ENCODE peak calls at places on chromosomes 16 and 17, in six cellular contexts. One of them, this sample, is unnamed. For H3K4me1, the result is how much of the 10 kb centered on the place peaks cover.

GRCh38 chr17:4597975-4598374 is 13.6 kb downstream of the SMTNL2 start:
- DNase-seq in mesenchymal stem cell: no peak
- DNase-seq in mesendoderm: no peak
- DNase-seq in neuronal stem cell: no peak
- DNase-seq in IMR-90: no peak
- DNase-seq in H1: no peak
- DNase-seq in this sample: no peak

GRCh38 chr16:15732416-15732815 is 82.4 kb downstream of the NDE1 start:
- DNase-seq in mesenchymal stem cell: no peak
- DNase-seq in mesendoderm: no peak
- DNase-seq in neuronal stem cell: no peak
- DNase-seq in IMR-90: peak
- DNase-seq in H1: no peak
- DNase-seq in this sample: no peak

GRCh38 chr17:27612160-27612767 is 18.7 kb upstream of the LGALS9 start:
- DNase-seq in mesenchymal stem cell: peak
- DNase-seq in mesendoderm: no peak
- DNase-seq in neuronal stem cell: no peak
- DNase-seq in IMR-90: peak
- DNase-seq in H1: no peak
- DNase-seq in this sample: peak

GRCh38 chr17:65684631-65685030 is 123.2 kb upstream of the AXIN2 start:
- DNase-seq in mesenchymal stem cell: peak
- DNase-seq in mesendoderm: no peak
- DNase-seq in neuronal stem cell: no peak
- DNase-seq in IMR-90: peak
- DNase-seq in H1: no peak
- DNase-seq in this sample: no peak

GRCh38 chr17:65987988-65988387 is 203.9 kb downstream of the CEP112 start:
- DNase-seq in mesenchymal stem cell: peak
- DNase-seq in mesendoderm: peak
- DNase-seq in neuronal stem cell: no peak
- DNase-seq in IMR-90: peak
- DNase-seq in H1: peak
- DNase-seq in this sample: no peak

GRCh38 chr17:45298546-45299285 is 18.1 kb downstream of the MAP3K14 start:
- DNase-seq in mesenchymal stem cell: no peak
- DNase-seq in mesendoderm: no peak
- DNase-seq in neuronal stem cell: no peak
- DNase-seq in IMR-90: no peak
- DNase-seq in H1: no peak
- DNase-seq in this sample: no peak

GRCh38 chr17:68398731-68399637 is 58.3 kb downstream of the WIPI1 start:
- DNase-seq in mesenchymal stem cell: peak
- DNase-seq in mesendoderm: peak
- DNase-seq in neuronal stem cell: peak
- DNase-seq in IMR-90: peak
- DNase-seq in H1: peak
- DNase-seq in this sample: peak

GRCh38 chr17:78817123-78817522 is 23.5 kb downstream of the USP36 start:
- DNase-seq in mesenchymal stem cell: no peak
- DNase-seq in mesendoderm: no peak
- DNase-seq in neuronal stem cell: no peak
- DNase-seq in IMR-90: no peak
- DNase-seq in H1: no peak
- DNase-seq in this sample: no peak

GRCh38 chr17:42984486-42984885 is 4.1 kb downstream of the RUNDC1 start:
- DNase-seq in mesenchymal stem cell: no peak
- DNase-seq in mesendoderm: no peak
- DNase-seq in neuronal stem cell: no peak
- DNase-seq in IMR-90: no peak
- DNase-seq in H1: no peak
- DNase-seq in this sample: no peak

DNA sequence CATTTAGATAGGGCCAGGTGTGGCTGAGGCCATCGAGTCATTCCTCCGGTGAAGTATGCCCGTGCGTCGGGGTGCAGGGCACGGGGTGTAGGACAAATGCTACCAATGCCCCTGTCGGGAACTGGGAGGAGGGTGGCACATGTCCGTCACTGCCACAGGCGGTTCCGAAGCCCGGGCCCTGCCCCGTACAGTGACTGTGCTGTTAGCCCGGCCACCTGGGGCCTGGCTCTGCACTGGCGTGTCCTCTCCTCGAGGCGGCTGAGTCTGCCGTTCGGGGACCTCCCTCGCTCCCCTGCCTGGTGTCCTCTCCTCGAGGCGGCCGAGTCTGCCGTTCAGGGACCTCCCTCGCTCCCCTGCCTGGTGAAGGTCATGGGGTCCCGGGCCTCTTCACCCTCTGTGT is 7.0 kb upstream of the ZFPM1 start:
- DNase-seq in mesenchymal stem cell: no peak
- DNase-seq in mesendoderm: no peak
- DNase-seq in neuronal stem cell: no peak
- DNase-seq in IMR-90: no peak
- DNase-seq in H1: no peak
- DNase-seq in this sample: no peak
- H2BK120ac ChIP-seq in mesenchymal stem cell: no peak
- H2BK120ac ChIP-seq in mesendoderm: no peak
- H2BK120ac ChIP-seq in neuronal stem cell: no peak
- H2BK120ac ChIP-seq in IMR-90: no peak
- H2BK120ac ChIP-seq in H1: no peak
- H2BK120ac ChIP-seq in this sample: no peak

GRCh38 chr16:50282010-50282538 is 15.7 kb downstream of the ADCY7 start:
- DNase-seq in mesenchymal stem cell: no peak
- DNase-seq in mesendoderm: no peak
- DNase-seq in neuronal stem cell: no peak
- DNase-seq in IMR-90: no peak
- DNase-seq in H1: no peak
- DNase-seq in this sample: peak

GRCh38 chr16:50286681-50287080 is 20.3 kb downstream of the ADCY7 start:
- DNase-seq in mesenchymal stem cell: no peak
- DNase-seq in mesendoderm: no peak
- DNase-seq in neuronal stem cell: no peak
- DNase-seq in IMR-90: no peak
- DNase-seq in H1: no peak
- DNase-seq in this sample: no peak

GRCh38 chr16:50285406-50286003 is 19.2 kb downstream of the ADCY7 start:
- DNase-seq in mesenchymal stem cell: no peak
- DNase-seq in mesendoderm: no peak
- DNase-seq in neuronal stem cell: no peak
- DNase-seq in IMR-90: no peak
- DNase-seq in H1: no peak
- DNase-seq in this sample: no peak

GRCh38 chr16:50282955-50283631 is 16.7 kb downstream of the ADCY7 start:
- DNase-seq in mesenchymal stem cell: no peak
- DNase-seq in mesendoderm: no peak
- DNase-seq in neuronal stem cell: no peak
- DNase-seq in IMR-90: no peak
- DNase-seq in H1: no peak
- DNase-seq in this sample: no peak

GRCh38 chr16:50284131-50284911 is 18.0 kb downstream of the ADCY7 start:
- DNase-seq in mesenchymal stem cell: no peak
- DNase-seq in mesendoderm: no peak
- DNase-seq in neuronal stem cell: no peak
- DNase-seq in IMR-90: no peak
- DNase-seq in H1: no peak
- DNase-seq in this sample: no peak
- H3K4me3 ChIP-seq in mesenchymal stem cell: no peak
- H3K4me3 ChIP-seq in mesendoderm: no peak
- H3K4me3 ChIP-seq in neuronal stem cell: no peak
- H3K4me3 ChIP-seq in IMR-90: no peak
- H3K4me3 ChIP-seq in H1: no peak
- H3K4me3 ChIP-seq in this sample: no peak

GRCh38 chr17:74413491-74413890 is 18.4 kb upstream of the GPRC5C start:
- DNase-seq in mesenchymal stem cell: no peak
- DNase-seq in mesendoderm: no peak
- DNase-seq in neuronal stem cell: no peak
- DNase-seq in IMR-90: no peak
- DNase-seq in H1: no peak
- DNase-seq in this sample: no peak
- H3K4me1 ChIP-seq in mesenchymal stem cell: under half
- H3K4me1 ChIP-seq in mesendoderm: under half
- H3K4me1 ChIP-seq in neuronal stem cell: under half
- H3K4me1 ChIP-seq in IMR-90: under half
- H3K4me1 ChIP-seq in H1: under half
- H3K4me1 ChIP-seq in this sample: under half

DNA sequence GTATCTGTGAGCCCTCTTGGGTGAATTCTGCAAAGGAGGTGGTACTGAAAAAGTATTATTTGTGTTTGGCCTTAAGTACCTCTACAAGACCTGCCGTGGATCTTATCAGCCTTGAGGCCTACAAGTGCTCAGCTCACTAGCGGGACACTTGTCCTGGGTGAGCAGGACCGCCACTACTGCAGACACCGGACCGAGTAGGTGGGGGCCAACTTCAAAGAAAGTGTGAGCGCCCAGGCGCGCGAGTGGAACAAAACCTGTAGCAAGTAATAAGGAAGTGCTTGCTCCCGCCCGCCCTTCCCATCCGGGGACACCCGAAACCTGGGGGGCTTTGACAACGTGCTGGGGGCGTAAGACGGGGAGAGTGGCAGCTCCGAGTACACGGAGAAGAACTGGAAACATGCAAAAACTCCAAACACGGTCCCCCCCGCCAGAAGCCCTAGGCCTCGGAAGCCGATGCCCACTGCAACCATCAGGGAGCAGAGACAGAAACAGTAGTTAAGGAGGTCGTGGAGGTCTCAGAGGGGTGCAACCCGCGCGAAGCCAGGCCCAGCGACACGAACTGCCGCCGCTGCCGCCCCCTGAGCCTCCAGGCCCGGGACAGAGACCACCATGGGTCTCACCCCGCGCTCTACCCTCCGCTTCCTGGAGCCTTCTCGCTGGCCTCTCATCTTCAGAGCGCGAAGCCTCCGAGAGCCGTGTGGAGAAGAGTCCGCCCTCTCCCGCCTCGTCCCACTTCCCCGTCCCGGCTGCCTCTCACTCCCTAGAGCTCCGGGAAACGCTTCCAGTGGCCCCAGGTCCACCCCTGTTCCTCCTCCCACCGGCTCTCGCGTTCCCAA is 563 bp downstream of the CNOT1 start:
- DNase-seq in mesenchymal stem cell: peak
- DNase-seq in mesendoderm: peak
- DNase-seq in neuronal stem cell: peak
- DNase-seq in IMR-90: peak
- DNase-seq in H1: peak
- DNase-seq in this sample: peak
- H2BK120ac ChIP-seq in mesenchymal stem cell: peak
- H2BK120ac ChIP-seq in mesendoderm: peak
- H2BK120ac ChIP-seq in neuronal stem cell: peak
- H2BK120ac ChIP-seq in IMR-90: peak
- H2BK120ac ChIP-seq in H1: no peak
- H2BK120ac ChIP-seq in this sample: peak

DNA sequence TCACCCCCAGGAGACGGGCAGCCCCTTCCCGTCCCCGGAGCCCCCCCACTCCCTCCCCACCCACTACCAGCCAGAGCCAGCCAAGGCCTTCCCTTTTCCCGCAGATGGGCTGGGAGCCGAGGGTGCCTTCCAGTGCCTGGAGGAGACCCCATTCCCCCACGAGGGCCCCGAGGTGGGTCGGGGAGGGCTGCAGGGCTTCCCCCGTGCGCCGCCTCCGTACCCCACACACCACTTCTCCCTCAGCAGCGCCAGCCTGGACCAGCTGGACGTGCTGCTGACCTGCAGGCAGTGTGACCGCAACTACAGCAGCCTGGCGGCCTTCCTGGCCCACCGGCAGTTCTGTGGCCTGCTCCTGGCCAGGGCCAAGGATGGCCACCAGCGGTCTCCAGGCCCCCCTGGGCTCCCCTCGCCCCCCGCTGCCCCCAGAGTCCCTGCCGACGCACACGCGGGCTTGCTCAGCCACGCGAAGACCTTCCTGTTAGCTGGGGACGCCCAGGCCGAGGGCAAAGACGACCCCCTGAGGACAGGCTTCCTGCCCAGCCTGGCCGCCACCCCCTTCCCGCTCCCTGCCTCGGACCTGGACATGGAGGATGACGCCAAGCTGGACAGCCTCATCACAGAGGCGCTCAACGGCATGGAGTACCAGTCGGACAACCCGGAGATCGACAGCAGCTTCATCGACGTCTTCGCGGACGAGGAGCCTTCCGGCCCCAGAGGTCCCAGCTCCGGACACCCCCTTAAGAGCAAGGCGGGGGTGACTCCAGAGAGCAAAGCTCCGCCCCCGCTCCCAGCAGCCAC is 23.5 kb upstream of the ZFPM1 start:
- DNase-seq in mesenchymal stem cell: no peak
- DNase-seq in mesendoderm: no peak
- DNase-seq in neuronal stem cell: no peak
- DNase-seq in IMR-90: no peak
- DNase-seq in H1: no peak
- DNase-seq in this sample: no peak
- H3K4me3 ChIP-seq in mesenchymal stem cell: no peak
- H3K4me3 ChIP-seq in mesendoderm: no peak
- H3K4me3 ChIP-seq in neuronal stem cell: no peak
- H3K4me3 ChIP-seq in IMR-90: no peak
- H3K4me3 ChIP-seq in H1: peak
- H3K4me3 ChIP-seq in this sample: no peak

GRCh38 chr17:47278561-47278960 is 24.9 kb downstream of the ITGB3 start:
- DNase-seq in mesenchymal stem cell: no peak
- DNase-seq in mesendoderm: no peak
- DNase-seq in neuronal stem cell: no peak
- DNase-seq in IMR-90: no peak
- DNase-seq in H1: no peak
- DNase-seq in this sample: no peak
- H3K4me1 ChIP-seq in mesenchymal stem cell: under half
- H3K4me1 ChIP-seq in mesendoderm: under half
- H3K4me1 ChIP-seq in neuronal stem cell: under half
- H3K4me1 ChIP-seq in IMR-90: half or more
- H3K4me1 ChIP-seq in H1: under half
- H3K4me1 ChIP-seq in this sample: under half

DNA sequence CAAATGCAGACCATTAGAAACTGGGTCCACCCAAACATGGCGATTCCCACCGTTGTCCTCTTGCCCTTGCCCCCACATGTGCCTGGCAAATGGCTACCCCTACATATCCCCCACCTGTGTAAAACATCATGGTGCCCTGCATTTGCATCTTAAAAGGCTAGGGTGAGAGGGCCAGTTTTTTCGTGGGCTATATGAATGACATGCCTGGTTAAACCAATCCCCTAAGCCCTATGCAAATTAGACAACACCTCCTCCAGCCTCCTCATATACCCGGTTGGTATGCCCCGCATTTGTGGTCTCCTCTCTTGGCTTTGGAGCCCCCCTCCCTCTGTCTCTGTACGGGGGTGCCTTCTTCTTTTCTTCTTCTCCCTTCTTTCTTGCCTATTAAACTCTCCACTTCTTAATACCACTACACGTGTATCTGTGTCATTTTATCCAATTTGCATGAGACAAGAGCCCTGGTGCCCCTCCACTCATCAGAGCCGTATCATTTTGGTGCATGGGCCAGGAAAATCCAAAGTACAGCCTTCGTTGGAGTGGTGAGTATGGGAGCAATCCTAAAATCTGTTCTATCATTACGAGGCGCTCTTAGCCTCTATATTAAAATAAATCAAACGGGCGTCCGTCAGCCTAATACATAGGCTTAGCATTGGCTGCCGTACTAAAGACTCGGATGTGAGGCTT is 30.1 kb downstream of the QPRT start:
- DNase-seq in mesenchymal stem cell: no peak
- DNase-seq in mesendoderm: peak
- DNase-seq in neuronal stem cell: no peak
- DNase-seq in IMR-90: no peak
- DNase-seq in H1: peak
- DNase-seq in this sample: no peak
- H2BK120ac ChIP-seq in mesenchymal stem cell: no peak
- H2BK120ac ChIP-seq in mesendoderm: no peak
- H2BK120ac ChIP-seq in neuronal stem cell: no peak
- H2BK120ac ChIP-seq in IMR-90: no peak
- H2BK120ac ChIP-seq in H1: peak
- H2BK120ac ChIP-seq in this sample: no peak